ENCODE peak calls at places on chromosomes 12 and 14, in six cellular contexts. N is GM12878, A is hepatocyte, W is DND-41, E is IMR-90, G is OCI-LY7. Z is an unnamed sample. For H4K20me1, the result is how much of the 10 kb centered on the place peaks cover.

GRCh38 chr12:114218136-114218535 is 187.8 kb downstream of the TBX5 start:
- DNase-seq in N (no peak), A (no peak), W (no peak), E (no peak), G (no peak), Z (no peak)

GRCh38 chr12:124001343-124001742 is 28.3 kb downstream of the ZNF664 start:
- DNase-seq in N (no peak), A (no peak), W (no peak), E (no peak), G (no peak), Z (no peak)

GRCh38 chr12:68919581-68920239 is 13.3 kb downstream of the CPM start:
- DNase-seq in N (no peak), A (no peak), W (no peak), E (no peak), G (no peak), Z (no peak)

GRCh38 chr14:96965885-96966595 is 168.9 kb downstream of the VRK1 start:
- DNase-seq in N (no peak), A (no peak), W (no peak), E (no peak), G (no peak), Z (no peak)

GRCh38 chr12:67663121-67663520 is 14.6 kb downstream of the DYRK2 start:
- DNase-seq in N (no peak), A (no peak), W (no peak), E (peak), G (no peak), Z (no peak)

GRCh38 chr14:60655114-60655897 is 6.0 kb upstream of the SIX1 start:
- DNase-seq in N (no peak), A (peak), W (no peak), E (no peak), G (no peak), Z (no peak)

GRCh38 chr14:57634335-57634734 is 140.7 kb upstream of the CCDC198 start:
- DNase-seq in N (no peak), A (no peak), W (no peak), E (no peak), G (no peak), Z (no peak)

GRCh38 chr14:62696969-62697328 is 348.3 kb downstream of the KCNH5 start:
- DNase-seq in N (no peak), A (no peak), W (no peak), E (no peak), G (no peak), Z (no peak)

GRCh38 chr12:22729898-22730443 is 105.0 kb downstream of the ETNK1 start:
- DNase-seq in N (no peak), A (no peak), W (no peak), E (peak), G (no peak), Z (no peak)

DNA sequence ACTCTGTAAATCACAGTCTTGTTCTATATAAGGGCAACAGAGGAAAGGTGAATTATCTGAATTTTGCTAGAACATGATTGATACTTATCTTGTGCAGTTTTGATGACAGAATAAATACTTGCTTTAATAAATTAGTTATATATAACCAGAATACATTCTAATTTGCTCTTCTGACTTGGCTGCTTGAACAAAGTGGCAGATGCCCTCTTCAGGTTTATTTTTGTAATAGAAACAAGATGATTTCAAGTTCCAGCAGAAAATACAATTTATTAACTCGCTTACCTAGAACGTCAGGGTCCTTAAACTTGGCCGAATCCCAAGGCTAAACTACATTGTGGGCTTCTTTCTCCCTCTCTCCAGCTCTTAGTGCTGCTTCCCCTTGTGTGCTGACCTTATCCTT is 57.6 kb upstream of the SSTR1 start:
- DNase-seq in N (no peak), A (no peak), W (no peak), E (peak), G (no peak), Z (no peak)
- TF ChIP-seq CTCF in N (no peak), A (no peak), W (no peak), E (peak), G (peak), Z (no peak)

DNA sequence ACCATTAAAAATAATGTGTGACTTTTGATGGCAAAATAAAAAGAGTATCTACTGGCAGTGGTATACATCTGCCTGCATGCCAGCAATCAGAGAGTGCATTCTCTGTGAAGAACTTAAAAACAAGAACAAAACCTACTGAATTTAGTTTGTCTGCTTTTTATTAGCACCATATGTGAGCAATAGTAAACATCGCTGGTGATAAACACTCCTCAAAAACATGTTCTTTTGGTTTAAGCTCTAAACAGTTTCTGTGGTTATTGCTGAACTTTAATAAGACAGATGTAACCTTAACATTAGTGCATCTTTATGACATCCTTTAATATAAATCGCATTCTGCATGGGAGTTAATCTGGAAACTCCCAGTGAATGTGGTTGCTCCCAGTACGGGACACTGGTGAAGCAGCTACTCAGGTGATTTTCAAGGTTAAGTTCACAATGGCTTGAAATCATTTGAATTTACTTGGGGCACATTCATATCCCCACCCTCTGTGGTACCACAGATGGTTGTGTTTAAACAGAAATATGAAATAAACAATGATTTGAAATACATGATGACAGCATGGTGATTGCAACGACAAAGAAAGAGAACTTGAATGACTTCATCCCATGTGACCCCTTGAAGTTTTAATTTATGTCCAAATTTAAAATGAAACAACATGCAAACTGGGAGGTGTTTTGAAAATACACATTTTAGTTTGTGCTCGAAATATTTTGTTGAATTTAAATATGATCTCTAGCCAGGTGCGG is 285.9 kb downstream of the FOXN3 start:
- DNase-seq in N (no peak), A (no peak), W (no peak), E (no peak), G (no peak), Z (no peak)
- H4K20me1 ChIP-seq in N (under half), A (under half), W (under half), E (under half), G (under half), Z (under half)

GRCh38 chr14:105019861-105020814 is 745 bp downstream of the CDCA4 start:
- DNase-seq in N (no peak), A (peak), W (peak), E (peak), G (peak), Z (no peak)
- TF ChIP-seq CTCF in N (no peak), A (no peak), W (peak), E (peak), G (peak), Z (no peak)

GRCh38 chr14:102811971-102812370 is 34.7 kb downstream of the TRAF3 start:
- DNase-seq in N (no peak), A (no peak), W (no peak), E (no peak), G (no peak), Z (no peak)

GRCh38 chr14:102809870-102810269 is 32.6 kb downstream of the TRAF3 start:
- DNase-seq in N (no peak), A (no peak), W (no peak), E (no peak), G (no peak), Z (no peak)

GRCh38 chr14:102813691-102814090 is 36.4 kb downstream of the TRAF3 start:
- DNase-seq in N (no peak), A (no peak), W (no peak), E (no peak), G (no peak), Z (no peak)

GRCh38 chr14:102810523-102810922 is 33.3 kb downstream of the TRAF3 start:
- DNase-seq in N (no peak), A (no peak), W (no peak), E (no peak), G (no peak), Z (no peak)

DNA sequence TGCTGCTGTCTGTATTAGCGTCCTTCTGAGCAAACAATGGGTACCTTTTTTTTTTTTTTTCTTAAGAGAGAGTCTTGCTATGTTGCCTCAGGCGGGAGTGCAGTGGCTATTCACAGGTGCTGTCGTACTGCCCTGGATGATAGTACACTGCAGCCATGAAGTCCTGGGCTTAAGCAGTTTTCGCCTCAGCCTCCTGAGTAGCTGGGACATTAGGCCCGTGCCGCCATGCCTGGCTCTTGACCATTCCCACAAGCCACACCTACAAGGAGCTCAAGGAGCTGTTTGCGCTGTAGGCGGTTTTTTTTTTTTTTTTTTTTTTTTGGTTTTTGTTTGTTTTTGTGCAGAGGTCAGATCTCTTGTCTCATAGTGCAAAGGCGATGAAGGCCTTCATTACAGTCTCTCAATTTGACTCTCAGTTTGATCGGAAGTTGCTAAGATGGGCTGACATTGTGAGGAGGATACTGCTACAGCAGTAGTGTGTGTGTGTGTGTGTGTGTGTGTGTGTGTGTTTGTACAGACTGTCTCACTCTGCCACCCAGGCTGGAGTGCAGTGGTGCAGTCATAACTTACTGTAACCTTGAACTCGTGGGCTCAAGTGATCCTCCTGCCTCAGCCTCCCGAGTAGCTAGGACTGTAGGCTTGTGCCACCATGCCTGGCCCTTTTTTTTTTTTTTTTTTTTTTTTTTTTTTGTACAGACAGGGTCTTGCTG is 34.2 kb downstream of the TRAF3 start:
- DNase-seq in N (no peak), A (no peak), W (no peak), E (no peak), G (no peak), Z (no peak)
- H4K20me1 ChIP-seq in N (under half), A (under half), W (half or more), E (under half), G (under half), Z (under half)

GRCh38 chr12:111123390-111123789 is 203.0 kb upstream of the MYL2 start:
- DNase-seq in N (no peak), A (no peak), W (no peak), E (no peak), G (no peak), Z (no peak)
- TF ChIP-seq CTCF in N (no peak), A (no peak), W (no peak), E (no peak), G (no peak), Z (no peak)

DNA sequence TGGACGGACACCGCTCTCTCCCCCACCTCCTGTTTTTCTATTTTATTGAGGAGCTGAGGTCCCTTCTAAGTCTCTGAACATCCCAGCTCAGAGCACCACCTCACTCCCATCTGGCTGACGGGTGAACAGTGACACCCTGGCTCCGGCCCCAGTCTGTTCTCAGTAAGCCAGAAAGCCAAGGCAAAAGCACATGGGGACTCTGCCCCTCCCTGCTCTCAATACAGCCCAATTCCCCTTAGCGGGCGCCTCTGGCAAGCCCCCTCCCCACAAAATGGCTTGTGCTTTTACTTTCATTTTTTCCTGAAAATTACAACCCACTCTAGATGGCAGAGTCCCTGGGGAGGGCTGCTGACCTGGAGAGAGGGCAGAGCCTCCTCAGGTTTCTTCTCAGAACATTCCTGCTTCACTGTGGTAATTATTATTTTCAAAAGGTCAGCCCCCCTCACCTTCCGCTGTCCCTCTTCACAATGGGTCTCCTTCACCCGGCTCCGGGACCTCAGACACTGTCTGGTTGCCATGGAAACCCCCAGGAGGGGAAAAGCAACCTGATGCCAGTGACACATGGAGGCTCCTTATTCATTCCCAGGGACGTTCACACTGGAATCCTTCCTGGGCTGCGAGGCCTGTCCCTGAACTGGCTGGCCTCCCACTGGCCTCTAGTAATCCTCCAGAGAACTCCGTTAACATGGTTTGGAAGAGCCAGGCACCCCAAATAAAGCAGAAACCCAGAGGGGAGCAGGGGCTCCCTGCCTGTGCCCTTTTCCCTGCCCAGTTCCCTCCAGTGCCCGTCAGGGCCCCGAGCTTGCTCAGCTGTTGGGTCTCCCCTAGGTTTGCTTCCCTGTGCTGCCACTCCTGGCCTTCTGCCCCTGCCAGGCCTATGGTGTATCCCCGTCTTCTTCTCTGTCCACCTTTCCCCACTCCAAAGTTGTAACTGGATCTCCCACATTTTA is 15.9 kb downstream of the COL2A1 start:
- DNase-seq in N (no peak), A (no peak), W (no peak), E (peak), G (no peak), Z (no peak)
- H4K20me1 ChIP-seq in N (under half), A (under half), W (under half), E (under half), G (under half), Z (under half)

DNA sequence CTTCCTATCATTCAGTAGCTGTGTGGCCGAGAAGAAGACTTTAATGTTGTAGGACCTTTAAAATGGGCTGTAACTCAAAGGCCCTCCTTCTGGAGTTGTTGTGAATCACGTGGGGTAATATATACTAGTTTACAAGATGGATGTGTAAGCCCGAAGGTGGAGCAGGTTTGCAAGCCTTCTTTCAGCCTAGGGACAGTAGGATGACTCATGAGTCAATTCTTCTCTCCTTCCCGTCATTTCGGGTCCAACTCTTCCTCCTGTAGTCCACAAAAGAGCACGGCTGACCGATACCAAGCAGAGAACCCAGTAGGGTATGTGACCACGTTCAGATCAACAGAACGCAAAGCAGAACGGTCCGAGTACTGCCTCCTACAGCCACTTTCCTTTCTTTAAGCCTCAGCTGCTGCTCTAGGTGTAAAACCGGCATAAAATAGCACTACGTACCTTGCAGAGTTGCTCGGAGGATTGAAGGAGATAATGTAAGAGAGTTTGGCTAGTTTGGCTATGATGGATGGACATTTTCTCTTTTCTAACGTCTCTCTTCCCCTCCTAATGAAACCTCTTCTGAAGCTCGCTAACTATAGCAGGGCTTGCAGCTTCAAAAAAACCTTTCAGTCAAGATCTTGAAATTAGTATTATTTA is 1.3 kb upstream of the RASSF3 start:
- DNase-seq in N (peak), A (peak), W (no peak), E (peak), G (peak), Z (peak)
- TF ChIP-seq CTCF in N (peak), A (peak), W (peak), E (peak), G (peak), Z (no peak)

GRCh38 chr14:67371247-67372148 is 11.4 kb downstream of the EIF2S1 start:
- DNase-seq in N (no peak), A (no peak), W (no peak), E (no peak), G (no peak), Z (no peak)
- H4K20me1 ChIP-seq in N (under half), A (under half), W (under half), E (under half), G (under half), Z (half or more)

DNA sequence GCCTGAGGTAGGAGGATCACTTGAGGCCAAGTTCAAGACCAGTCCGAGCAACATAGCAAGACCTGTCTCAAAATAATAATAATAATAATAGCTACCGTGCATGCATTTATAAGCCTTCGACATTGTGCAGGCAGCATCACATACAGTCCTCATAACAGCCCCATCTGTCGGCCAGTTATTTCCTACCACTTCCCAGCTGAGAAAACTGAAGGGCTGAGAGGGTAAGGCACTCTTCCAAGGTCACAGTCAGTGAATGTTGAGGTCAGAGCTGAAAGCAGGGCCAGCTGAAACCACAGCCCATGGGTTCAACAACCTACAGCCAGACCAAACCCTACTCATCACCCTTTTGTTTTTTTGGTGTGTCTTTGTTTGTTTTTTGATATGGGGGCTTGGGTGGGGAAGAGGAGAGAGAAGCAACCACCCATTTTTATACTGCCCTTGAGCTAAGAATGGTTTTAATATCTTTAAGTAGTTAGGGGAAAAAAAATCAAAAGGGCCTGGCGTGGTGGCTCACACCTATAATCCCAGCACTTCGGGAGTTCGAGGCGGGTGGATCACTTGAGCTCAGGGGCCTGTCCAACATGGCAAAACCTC is 16.8 kb upstream of the ITPK1 start:
- DNase-seq in N (no peak), A (peak), W (no peak), E (peak), G (peak), Z (no peak)
- TF ChIP-seq CTCF in N (peak), A (peak), W (no peak), E (peak), G (peak), Z (peak)

DNA sequence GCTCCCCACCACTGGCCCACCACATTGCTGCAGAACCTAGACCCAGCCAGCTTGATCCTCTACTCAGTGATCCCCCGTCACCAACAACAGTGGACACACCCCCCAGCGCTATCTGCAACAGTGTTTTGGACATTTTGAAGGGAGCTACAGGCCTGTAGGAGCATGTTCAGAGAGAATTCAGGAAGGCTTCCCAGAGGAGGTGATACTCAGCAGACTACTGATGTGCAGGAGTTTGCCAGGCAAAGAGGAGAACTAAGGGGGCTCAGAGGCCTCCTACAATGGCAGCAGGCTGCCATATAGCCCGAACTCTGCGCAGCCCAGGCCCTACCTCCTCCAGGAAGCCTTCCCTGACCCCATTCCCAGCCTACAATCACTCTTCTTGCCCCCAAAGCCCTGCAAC is 70.0 kb downstream of the SYNE3 start:
- DNase-seq in N (no peak), A (no peak), W (no peak), E (no peak), G (no peak), Z (no peak)
- H4K20me1 ChIP-seq in N (under half), A (under half), W (under half), E (under half), G (under half), Z (under half)